ENCODE peak calls at places on chromosomes 5 and 9, in seven cellular contexts. B is endothelial cell of umbilical vein, F is substantia nigra, I is A673, R is HCT116, M is brain microvascular endothelial cell, U is fibroblast of lung. Q is an unnamed sample.

GRCh38 chr5:155441849-155442248 is 428.3 kb downstream of the KIF4B start:
- DNase-seq in B (no peak), F (no peak), I (no peak), R (no peak), M (no peak), U (no peak), Q (no peak)

GRCh38 chr5:95812100-95812472 is 10.4 kb downstream of the GLRX start:
- DNase-seq in B (no peak), F (no peak), I (no peak), R (no peak), M (no peak), U (peak; percentile 85), Q (no peak)

GRCh38 chr5:170747357-170747756 is 36.2 kb upstream of the GABRP start:
- DNase-seq in B (no peak), F (no peak), I (no peak), R (no peak), M (no peak), U (no peak), Q (no peak)

GRCh38 chr5:73482383-73483193 is 15.7 kb upstream of the BTF3 start:
- DNase-seq in B (no peak), F (no peak), I (no peak), R (no peak), M (peak; percentile 65), U (peak; percentile 58), Q (no peak)

GRCh38 chr5:149317281-149318048 is 27.8 kb upstream of the GRPEL2 start:
- DNase-seq in B (peak; percentile 62), F (no peak), I (peak; percentile 65), R (peak; percentile 23), M (peak; percentile 28), U (peak; percentile 61), Q (no peak)

GRCh38 chr9:73080110-73080683 is 71.5 kb upstream of the ANXA1 start:
- DNase-seq in B (no peak), F (no peak), I (no peak), R (no peak), M (no peak), U (no peak), Q (no peak)

GRCh38 chr5:138438724-138439536 is at the start of gene REEP2:
- DNase-seq in B (peak; percentile 42), F (no peak), I (peak; percentile 79), R (no peak), M (no peak), U (peak; percentile 30), Q (peak; percentile 30)

GRCh38 chr9:15837079-15837679 is 284.3 kb downstream of the CCDC171 start:
- DNase-seq in B (peak; percentile 50), F (no peak), I (peak; percentile 67), R (peak; percentile 36), M (peak; percentile 42), U (peak; percentile 74), Q (peak; percentile 16)

GRCh38 chr5:153222956-153223355 is 267.5 kb upstream of the GRIA1 start:
- DNase-seq in B (no peak), F (no peak), I (peak; percentile 32), R (no peak), M (peak; percentile 25), U (peak; percentile 27), Q (no peak)

GRCh38 chr9:124206391-124206790 is 51.4 kb upstream of the NEK6 start:
- DNase-seq in B (no peak), F (no peak), I (no peak), R (no peak), M (no peak), U (no peak), Q (no peak)

GRCh38 chr5:20615888-20616563 is 628.0 kb upstream of the CDH18 start:
- DNase-seq in B (no peak), F (no peak), I (no peak), R (no peak), M (no peak), U (no peak), Q (no peak)

GRCh38 chr5:20619606-20620005 is 631.6 kb upstream of the CDH18 start:
- DNase-seq in B (no peak), F (no peak), I (no peak), R (no peak), M (no peak), U (no peak), Q (no peak)

GRCh38 chr5:20618353-20618752 is 630.4 kb upstream of the CDH18 start:
- DNase-seq in B (no peak), F (no peak), I (no peak), R (no peak), M (no peak), U (no peak), Q (no peak)

GRCh38 chr5:20617876-20618275 is 629.9 kb upstream of the CDH18 start:
- DNase-seq in B (no peak), F (no peak), I (no peak), R (no peak), M (no peak), U (no peak), Q (no peak)
- H3K27ac ChIP-seq in B (no peak overlapping the region), F (no peak overlapping the region), I (no peak overlapping the region), R (no peak overlapping the region), M (no peak overlapping the region), U (no peak overlapping the region), Q (no peak overlapping the region)

GRCh38 chr5:1161832-1162229 is 39.6 kb upstream of the SLC6A19 start:
- DNase-seq in B (no peak), F (peak; percentile 56), I (no peak), R (no peak), M (no peak), U (no peak), Q (peak; percentile 78)

GRCh38 chr5:1163366-1163765 is 38.0 kb upstream of the SLC6A19 start:
- DNase-seq in B (no peak), F (no peak), I (no peak), R (no peak), M (no peak), U (no peak), Q (no peak)

GRCh38 chr5:1162729-1163128 is 38.7 kb upstream of the SLC6A19 start:
- DNase-seq in B (no peak), F (no peak), I (no peak), R (no peak), M (no peak), U (no peak), Q (no peak)

GRCh38 chr5:1161108-1161831 is 40.1 kb upstream of the SLC6A19 start:
- DNase-seq in B (no peak), F (no peak), I (no peak), R (peak; percentile 69), M (no peak), U (no peak), Q (peak; percentile 56)

GRCh38 chr5:1162276-1162675 is 39.1 kb upstream of the SLC6A19 start:
- DNase-seq in B (no peak), F (no peak), I (no peak), R (no peak), M (no peak), U (no peak), Q (no peak)
- H3K27ac ChIP-seq in B (no peak overlapping the region), F (no peak overlapping the region), I (no peak overlapping the region), R (no peak overlapping the region), M (no peak overlapping the region), U (no peak overlapping the region), Q (peak overlapping the region; percentile 84)

GRCh38 chr5:9540791-9541190 is 5.1 kb downstream of the SEMA5A start:
- DNase-seq in B (peak; percentile 34), F (no peak), I (no peak), R (no peak), M (peak; percentile 36), U (no peak), Q (no peak)
- H3K27ac ChIP-seq in B (no peak overlapping the region), F (peak overlapping the region; percentile 50), I (no peak overlapping the region), R (no peak overlapping the region), M (peak overlapping the region; percentile 81), U (peak overlapping the region; percentile 62), Q (no peak overlapping the region)

GRCh38 chr9:130780865-130781504 is 54.1 kb upstream of the ABL1 start:
- DNase-seq in B (no peak), F (no peak), I (peak; percentile 96), R (no peak), M (peak; percentile 97), U (peak; percentile 99), Q (peak; percentile 54)
- H3K27ac ChIP-seq in B (no peak overlapping the region), F (no peak overlapping the region), I (peak overlapping the region; percentile 84), R (no peak overlapping the region), M (peak overlapping the region; percentile 98), U (peak overlapping the region; percentile 96), Q (no peak overlapping the region)